ENCODE peak calls at places on chromosomes 2 and 18, in ten cellular contexts. F is cardiac fibroblast, N is lower lobe of right lung, C is colonic mucosa, E is uterus, D is neural crest cell, V is GM13977, M is tibial nerve, R is fibroblast of lung, K is WERI-Rb-1. L is an unnamed sample.

GRCh38 chr2:121626777-121627524 is 22.3 kb downstream of the CLASP1 start:
- DNase-seq in E (no peak), K (no peak), V (no peak), R (peak), N (peak), D (no peak), C (no peak), F (peak), M (peak), L (no peak)

GRCh38 chr2:242056026-242056425 is 186.5 kb downstream of the RTP5 start:
- DNase-seq in F (no peak), R (no peak), M (no peak), E (no peak), V (no peak), D (no peak), N (no peak), C (no peak), K (no peak), L (peak)

GRCh38 chr18:51563401-51563800 is 365.9 kb upstream of the MEX3C start:
- DNase-seq in V (no peak), F (no peak), R (no peak), C (no peak), K (no peak), D (no peak), N (no peak), M (no peak), E (no peak), L (no peak)

GRCh38 chr18:38961880-38962279 is 1396.3 kb upstream of the CELF4 start:
- DNase-seq in K (no peak), C (no peak), M (no peak), V (no peak), F (no peak), N (no peak), E (no peak), D (no peak), R (no peak), L (no peak)

GRCh38 chr2:46471-47345 is at the start of gene FAM110C:
- DNase-seq in M (no peak), N (peak), K (peak), F (peak), V (peak), D (no peak), E (peak), R (peak), C (peak), L (no peak)

GRCh38 chr2:138272524-138273210 is 228.9 kb upstream of the SPOPL start:
- DNase-seq in C (no peak), N (no peak), D (no peak), F (peak), R (peak), E (no peak), K (no peak), M (no peak), V (no peak), L (no peak)

GRCh38 chr2:102514061-102514785 is 41.2 kb downstream of the SLC9A4 start:
- DNase-seq in V (no peak), N (no peak), R (peak), K (no peak), M (no peak), E (no peak), F (peak), C (no peak), D (no peak), L (no peak)

GRCh38 chr2:121285077-121285449 is at the start of gene TFCP2L1:
- DNase-seq in N (peak), E (no peak), K (peak), R (peak), M (no peak), D (no peak), C (peak), V (peak), F (no peak), L (no peak)

GRCh38 chr2:212073360-212073759 is 465.2 kb downstream of the ERBB4 start:
- DNase-seq in V (no peak), N (no peak), R (no peak), K (no peak), E (no peak), M (no peak), F (no peak), C (no peak), D (no peak), L (no peak)

GRCh38 chr2:12507295-12507694 is 209.4 kb upstream of the TRIB2 start:
- DNase-seq in F (peak), E (no peak), M (no peak), D (no peak), R (peak), C (no peak), K (no peak), V (no peak), N (no peak), L (no peak)

GRCh38 chr2:241007880-241008710 is 9.7 kb downstream of the SNED1 start:
- DNase-seq in D (no peak), C (no peak), V (no peak), E (no peak), N (peak), F (no peak), M (no peak), K (no peak), R (no peak), L (peak)

GRCh38 chr2:138023976-138024375 is 59.7 kb downstream of the HNMT start:
- DNase-seq in E (no peak), N (no peak), D (no peak), M (no peak), C (no peak), F (no peak), R (peak), V (no peak), K (no peak), L (no peak)

GRCh38 chr18:11798271-11798670 is 52.9 kb upstream of the CHMP1B start:
- DNase-seq in F (no peak), C (no peak), V (no peak), D (no peak), K (no peak), R (no peak), M (no peak), N (no peak), E (no peak), L (no peak)

GRCh38 chr2:71531522-71532047 is 78.2 kb downstream of the DYSF start:
- DNase-seq in C (no peak), F (peak), V (no peak), N (no peak), M (no peak), R (peak), K (no peak), E (no peak), D (no peak), L (no peak)

GRCh38 chr2:71532327-71532726 is 79.0 kb downstream of the DYSF start:
- DNase-seq in R (no peak), F (no peak), K (no peak), D (no peak), C (no peak), V (no peak), M (no peak), E (no peak), N (no peak), L (no peak)

GRCh38 chr2:71530246-71530986 is 77.1 kb downstream of the DYSF start:
- DNase-seq in K (peak), R (peak), V (peak), C (no peak), D (peak), M (no peak), E (no peak), N (no peak), F (peak), L (no peak)

GRCh38 chr2:71528749-71529148 is 75.4 kb downstream of the DYSF start:
- DNase-seq in F (no peak), N (no peak), K (no peak), C (no peak), M (no peak), R (no peak), D (no peak), E (no peak), V (no peak), L (no peak)

GRCh38 chr2:71530987-71531332 is 77.6 kb downstream of the DYSF start:
- DNase-seq in M (no peak), E (no peak), D (no peak), F (no peak), N (no peak), R (no peak), V (no peak), K (no peak), C (no peak), L (no peak)
- TF ChIP-seq CTCF in M (no peak), E (no peak), D (peak), F (no peak), N (no peak), R (peak), V (no peak), K (no peak), C (no peak), L (peak)

GRCh38 chr2:37812414-37812813 is 112.7 kb upstream of the RMDN2 start:
- DNase-seq in V (no peak), K (no peak), N (no peak), D (no peak), E (no peak), R (no peak), F (peak), C (no peak), M (no peak), L (no peak)
- TF ChIP-seq CTCF in V (no peak), K (no peak), N (no peak), D (no peak), E (peak), R (peak), F (peak), C (no peak), M (no peak), L (peak)

GRCh38 chr2:199019898-199020507 is 437.7 kb downstream of the SATB2 start:
- DNase-seq in D (no peak), V (peak), M (peak), N (no peak), K (peak), R (peak), C (peak), F (peak), E (no peak), L (no peak)
- TF ChIP-seq CTCF in D (peak), V (no peak), M (no peak), N (peak), K (peak), R (peak), C (peak), F (peak), E (peak), L (peak)

GRCh38 chr2:158583923-158584322 is 127.2 kb downstream of the PKP4 start:
- DNase-seq in F (no peak), R (no peak), K (no peak), E (no peak), V (no peak), N (no peak), M (no peak), C (no peak), D (no peak), L (no peak)

GRCh38 chr2:158589303-158589702 is 132.6 kb downstream of the PKP4 start:
- DNase-seq in D (no peak), R (no peak), C (no peak), M (no peak), K (no peak), N (no peak), F (no peak), V (no peak), E (no peak), L (no peak)

GRCh38 chr2:158580760-158581159 is 124.0 kb downstream of the PKP4 start:
- DNase-seq in E (no peak), V (no peak), K (no peak), F (no peak), D (no peak), N (no peak), M (no peak), R (no peak), C (no peak), L (no peak)

DNA sequence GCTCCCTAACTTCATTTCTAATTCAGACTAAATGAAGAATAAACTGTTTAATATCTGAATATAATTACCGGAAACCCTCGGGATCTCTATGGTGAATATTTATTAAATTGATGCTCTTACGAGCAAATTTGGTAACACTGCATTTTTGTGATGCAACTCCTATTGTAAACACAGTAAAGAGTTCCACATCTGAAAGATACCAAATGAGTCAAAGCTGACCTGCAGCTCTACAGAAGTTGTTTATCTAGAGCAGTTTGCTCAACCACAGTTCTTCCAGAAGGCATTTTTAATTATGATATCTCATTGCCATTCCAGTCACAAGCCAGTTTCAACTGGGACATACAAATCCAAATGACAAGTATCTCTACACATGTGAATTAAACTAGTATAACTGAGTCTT is 129.7 kb downstream of the PKP4 start:
- DNase-seq in K (no peak), F (peak), E (no peak), D (no peak), R (peak), V (no peak), N (no peak), C (no peak), M (no peak), L (no peak)
- TF ChIP-seq CTCF in K (no peak), F (no peak), E (no peak), D (no peak), R (no peak), V (no peak), N (no peak), C (no peak), M (no peak), L (no peak)

GRCh38 chr2:172953970-172954852 is 121.4 kb upstream of the MAP3K20 start:
- DNase-seq in R (no peak), M (no peak), N (no peak), E (no peak), D (no peak), K (no peak), F (no peak), V (no peak), C (no peak), L (no peak)

GRCh38 chr2:172953411-172953810 is 122.2 kb upstream of the MAP3K20 start:
- DNase-seq in E (no peak), M (no peak), V (no peak), F (no peak), R (no peak), D (no peak), K (no peak), C (no peak), N (no peak), L (no peak)

GRCh38 chr2:172950565-172950964 is 125.1 kb upstream of the MAP3K20 start:
- DNase-seq in V (no peak), M (no peak), D (no peak), N (no peak), C (no peak), K (no peak), R (no peak), F (no peak), E (no peak), L (no peak)

GRCh38 chr2:172949522-172949921 is 126.1 kb upstream of the MAP3K20 start:
- DNase-seq in D (no peak), R (no peak), E (no peak), K (no peak), C (no peak), F (no peak), M (no peak), V (no peak), N (no peak), L (no peak)

DNA sequence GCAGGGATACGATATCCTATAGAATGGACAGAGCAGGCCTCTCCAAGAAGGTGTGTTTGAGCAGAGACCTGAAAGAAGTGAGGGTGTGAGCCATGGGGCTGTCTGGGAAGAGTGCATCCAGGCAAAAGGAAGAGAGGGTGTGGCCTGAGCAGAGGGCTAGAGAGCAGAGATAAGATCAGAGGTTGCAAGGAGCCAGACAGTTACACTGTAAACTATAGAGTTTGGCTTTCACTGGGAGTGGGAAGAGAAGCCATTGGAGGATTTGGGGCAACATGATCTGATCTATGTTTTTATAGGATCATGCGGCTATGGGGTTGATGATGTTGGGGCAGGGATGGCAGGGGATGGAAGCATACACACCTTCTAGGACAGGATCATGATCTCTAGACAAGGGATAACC is 124.1 kb upstream of the MAP3K20 start:
- DNase-seq in D (no peak), N (no peak), E (no peak), M (no peak), K (no peak), F (no peak), C (no peak), V (no peak), R (no peak), L (no peak)
- TF ChIP-seq CTCF in D (no peak), N (no peak), E (no peak), M (no peak), K (no peak), F (no peak), C (no peak), V (no peak), R (no peak), L (no peak)

L was measured in chondrocyte.